ENCODE peak calls at places on chromosomes 2 and 18, in eight cellular contexts. E is SHP77; R is GM10248; H is activated CD8-positive, alpha-beta memory T cell treated with anti-CD3 and anti-CD28 coated beads for 24 hours; J is A172; T is glomerular endothelial cell; W is HEK293T; F is MCF 10A. O is an unnamed sample.

GRCh38 chr2:61910603-61911002 is 5.1 kb downstream of the COMMD1 start:
- DNase-seq in R (no peak), F (peak), J (no peak), T (no peak), E (no peak), W (no peak), H (no peak), O (no peak)

GRCh38 chr2:132415256-132416079 is 1.1 kb upstream of the GPR39 start:
- DNase-seq in H (no peak), E (peak), J (no peak), R (no peak), W (peak), T (no peak), F (peak), O (no peak)

GRCh38 chr18:11655605-11655932 is 33.5 kb upstream of the GNAL start:
- DNase-seq in F (no peak), R (no peak), T (no peak), E (no peak), H (no peak), J (no peak), W (no peak), O (no peak)

GRCh38 chr2:173062806-173063205 is 12.8 kb upstream of the MAP3K20 start:
- DNase-seq in W (no peak), R (no peak), J (no peak), H (no peak), F (peak), E (no peak), T (no peak), O (no peak)

GRCh38 chr18:55982992-55983391 is 395.0 kb upstream of the TCF4 start:
- DNase-seq in E (no peak), J (peak), H (no peak), R (no peak), W (no peak), F (no peak), T (no peak), O (no peak)

GRCh38 chr18:45276878-45277277 is 338.4 kb upstream of the SLC14A2 start:
- DNase-seq in J (no peak), F (no peak), W (no peak), H (no peak), E (no peak), T (no peak), R (no peak), O (no peak)

GRCh38 chr2:142678164-142678563 is 199.3 kb upstream of the KYNU start:
- DNase-seq in J (no peak), W (no peak), R (no peak), F (no peak), E (no peak), H (no peak), T (no peak), O (no peak)

GRCh38 chr18:21513292-21513691 is 87.2 kb downstream of the ESCO1 start:
- DNase-seq in H (no peak), F (no peak), J (no peak), T (no peak), W (no peak), E (no peak), R (no peak), O (no peak)

GRCh38 chr2:237946423-237946822 is 20.4 kb upstream of the UBE2F start:
- DNase-seq in T (no peak), H (no peak), J (no peak), F (no peak), E (no peak), R (no peak), W (no peak), O (no peak)